ENCODE peak calls at places on chromosomes 7 and 10, in five cellular contexts. J is right cardiac atrium; F is Panc1; M is CD8-positive, alpha-beta T cell; N is aorta. Y is an unnamed sample.

GRCh38 chr7:137695942-137696341 is 150.8 kb downstream of the DGKI start:
- DNase-seq in J (no peak), F (no peak), M (no peak), N (no peak), Y (no peak)

GRCh38 chr10:35339946-35340345 is 3.6 kb downstream of the CCNY start:
- DNase-seq in J (no peak), F (no peak), M (no peak), N (no peak), Y (no peak)

GRCh38 chr7:80385512-80385911 is 126.4 kb downstream of the GNAT3 start:
- DNase-seq in J (no peak), F (no peak), M (no peak), N (no peak), Y (no peak)

GRCh38 chr7:137838706-137839315 is 8.0 kb downstream of the DGKI start:
- DNase-seq in J (no peak), F (no peak), M (no peak), N (no peak), Y (no peak)

GRCh38 chr7:152231089-152231488 is 204.7 kb downstream of the KMT2C start:
- DNase-seq in J (no peak), F (no peak), M (no peak), N (no peak), Y (no peak)

GRCh38 chr10:18021725-18022480 is 70.2 kb downstream of the SLC39A12 start:
- DNase-seq in J (no peak), F (no peak), M (no peak), N (no peak), Y (no peak)

GRCh38 chr7:2325028-2325625 is 10.9 kb upstream of the SNX8 start:
- DNase-seq in J (no peak), F (no peak), M (no peak), N (no peak), Y (no peak)

GRCh38 chr7:29878081-29878688 is 71.9 kb downstream of the WIPF3 start:
- DNase-seq in J (peak; percentile 59), F (peak; percentile 15), M (peak; percentile 32), N (no peak), Y (no peak)

GRCh38 chr7:140230517-140230861 is 53.7 kb upstream of the KDM7A start:
- DNase-seq in J (peak; percentile 80), F (no peak), M (peak; percentile 78), N (peak; percentile 80), Y (no peak)

GRCh38 chr7:75072978-75073282 is 672 bp downstream of the RCC1L start:
- DNase-seq in J (no peak), F (no peak), M (no peak), N (no peak), Y (no peak)

GRCh38 chr10:26422977-26423376 is 15.2 kb upstream of the APBB1IP start:
- DNase-seq in J (no peak), F (no peak), M (no peak), N (no peak), Y (no peak)

GRCh38 chr7:134892002-134892693 is 94.2 kb upstream of the AGBL3 start:
- DNase-seq in J (no peak), F (no peak), M (no peak), N (no peak), Y (no peak)

GRCh38 chr7:109295158-109295557 is 725.5 kb downstream of the DNAJB9 start:
- DNase-seq in J (no peak), F (no peak), M (no peak), N (no peak), Y (no peak)

GRCh38 chr7:70458195-70458695 is 673.7 kb upstream of the GALNT17 start:
- DNase-seq in J (no peak), F (no peak), M (no peak), N (no peak), Y (no peak)

GRCh38 chr10:69292449-69292848 is 14.2 kb downstream of the HK1 start:
- DNase-seq in J (no peak), F (no peak), M (no peak), N (no peak), Y (no peak)

GRCh38 chr10:127832456-127832855 is 60.3 kb downstream of the CLRN3 start:
- DNase-seq in J (no peak), F (no peak), M (no peak), N (no peak), Y (no peak)

GRCh38 chr10:84537447-84537931 is 209.1 kb downstream of the CCSER2 start:
- DNase-seq in J (peak; percentile 82), F (peak; percentile 46), M (peak; percentile 40), N (peak; percentile 82), Y (no peak)

GRCh38 chr7:258476-259190 is 31.3 kb upstream of the FOXL3 start:
- DNase-seq in J (no peak), F (no peak), M (no peak), N (peak; percentile 73), Y (no peak)

GRCh38 chr7:154975984-154976383 is 26.9 kb downstream of the PAXIP1 start:
- DNase-seq in J (no peak), F (no peak), M (no peak), N (no peak), Y (no peak)

GRCh38 chr7:154973381-154973780 is 29.5 kb downstream of the PAXIP1 start:
- DNase-seq in J (no peak), F (no peak), M (no peak), N (no peak), Y (no peak)

DNA sequence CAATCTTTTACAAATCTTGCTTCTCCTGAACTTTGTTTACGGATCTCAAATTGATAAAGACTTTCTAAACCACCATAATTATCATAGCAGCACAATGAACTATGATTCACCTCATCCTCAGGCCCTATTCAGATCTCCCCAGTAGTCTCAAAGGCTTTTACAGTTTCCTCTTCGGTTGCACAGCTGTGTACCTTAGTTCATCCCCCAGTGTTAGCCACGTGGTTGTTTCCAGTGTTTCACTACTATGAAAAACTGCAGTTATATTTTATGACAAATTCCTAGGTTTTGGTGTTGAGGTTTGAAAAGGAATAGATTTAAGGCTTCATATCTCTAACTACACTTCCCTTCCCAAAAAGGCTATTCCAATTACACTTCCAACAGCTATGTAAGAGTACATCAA is 24.9 kb downstream of the PAXIP1 start:
- DNase-seq in J (no peak), F (no peak), M (no peak), N (no peak), Y (no peak)
- H3K27ac ChIP-seq in J (no peak overlapping the region), F (no peak overlapping the region), M (no peak overlapping the region), N (no peak overlapping the region), Y (no peak overlapping the region)

GRCh38 chr10:110861476-110861875 is 10.3 kb upstream of the PDCD4 start:
- DNase-seq in J (no peak), F (no peak), M (no peak), N (no peak), Y (no peak)

GRCh38 chr10:110859206-110859946 is 12.4 kb upstream of the PDCD4 start:
- DNase-seq in J (no peak), F (no peak), M (no peak), N (no peak), Y (no peak)

GRCh38 chr10:110858297-110858934 is 13.3 kb upstream of the PDCD4 start:
- DNase-seq in J (no peak), F (no peak), M (no peak), N (no peak), Y (no peak)

GRCh38 chr10:110860576-110861241 is 11.0 kb upstream of the PDCD4 start:
- DNase-seq in J (no peak), F (no peak), M (peak; percentile 58), N (no peak), Y (no peak)

GRCh38 chr10:110859947-110860376 is 11.8 kb upstream of the PDCD4 start:
- DNase-seq in J (no peak), F (no peak), M (no peak), N (no peak), Y (no peak)
- H3K27ac ChIP-seq in J (peak overlapping the region; percentile 84), F (peak overlapping the region; percentile 56), M (peak overlapping the region; percentile 66), N (no peak overlapping the region), Y (no peak overlapping the region)

GRCh38 chr10:100359529-100360150 is 12.6 kb downstream of the SCD start:
- DNase-seq in J (peak; percentile 76), F (no peak), M (no peak), N (no peak), Y (no peak)

GRCh38 chr10:100364735-100365391 is 17.8 kb downstream of the SCD start:
- DNase-seq in J (peak; percentile 91), F (peak; percentile 92), M (no peak), N (no peak), Y (peak; percentile 75)

GRCh38 chr10:100364147-100364546 is 17.1 kb downstream of the SCD start:
- DNase-seq in J (no peak), F (no peak), M (no peak), N (no peak), Y (no peak)

GRCh38 chr10:100360234-100360633 is 13.2 kb downstream of the SCD start:
- DNase-seq in J (no peak), F (no peak), M (no peak), N (no peak), Y (no peak)

GRCh38 chr10:100362570-100363496 is 15.8 kb downstream of the SCD start:
- DNase-seq in J (no peak), F (no peak), M (no peak), N (no peak), Y (peak; percentile 74)
- H3K27ac ChIP-seq in J (peak overlapping the region; percentile 13), F (peak overlapping the region; percentile 88), M (no peak overlapping the region), N (no peak overlapping the region), Y (peak overlapping the region; percentile 55)

DNA sequence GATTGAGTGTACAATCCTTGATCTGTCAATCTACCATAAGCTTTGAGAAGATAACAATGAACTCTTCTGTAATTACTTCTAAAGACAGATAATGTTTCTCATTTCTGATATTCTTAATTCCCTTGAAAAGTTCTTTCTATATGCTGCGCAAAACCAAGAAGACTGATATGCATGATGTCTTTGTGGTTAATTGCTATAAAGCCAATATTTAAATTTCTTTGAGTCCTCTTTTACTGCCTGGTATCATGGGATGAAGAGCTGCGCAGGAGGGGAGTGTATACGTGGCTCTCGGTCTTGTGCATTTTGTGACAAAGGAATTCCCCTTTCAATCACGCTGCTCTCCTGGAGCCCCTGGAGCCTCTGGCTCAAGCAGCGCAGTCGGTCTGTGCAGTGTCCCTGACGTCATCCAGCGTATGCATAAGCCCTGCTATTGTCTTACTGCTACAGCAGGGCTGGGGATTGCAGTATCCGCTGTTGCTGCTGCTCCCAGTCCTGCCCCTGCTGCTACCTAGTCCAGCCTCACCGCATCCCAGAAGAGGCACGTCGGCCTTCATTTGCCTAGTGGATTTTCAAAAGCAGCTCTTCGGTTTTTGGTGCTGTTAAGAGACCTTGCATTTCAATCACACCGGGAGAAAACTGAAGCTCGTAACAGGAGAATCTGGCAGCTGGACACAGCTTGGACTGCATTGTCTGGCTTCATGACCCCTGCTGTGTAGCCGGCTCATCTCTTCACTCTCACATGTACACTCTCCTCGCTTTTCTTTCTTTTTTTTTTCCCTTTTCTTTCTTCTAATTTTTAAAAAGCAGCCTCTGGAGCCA is 66.7 kb downstream of the ST7 start:
- DNase-seq in J (peak; percentile 86), F (peak; percentile 51), M (no peak), N (peak; percentile 82), Y (peak; percentile 82)
- H3K27ac ChIP-seq in J (peak overlapping the region; percentile 50), F (peak overlapping the region; percentile 30), M (no peak overlapping the region), N (peak overlapping the region; percentile 89), Y (peak overlapping the region; percentile 4)

GRCh38 chr10:131578472-131578970 is 267.0 kb upstream of the TCERG1L start:
- DNase-seq in J (no peak), F (no peak), M (no peak), N (no peak), Y (no peak)
- H3K27ac ChIP-seq in J (no peak overlapping the region), F (no peak overlapping the region), M (no peak overlapping the region), N (no peak overlapping the region), Y (no peak overlapping the region)

GRCh38 chr7:42152353-42153205 is 84.4 kb downstream of the GLI3 start:
- DNase-seq in J (no peak), F (no peak), M (no peak), N (no peak), Y (no peak)
- H3K27ac ChIP-seq in J (no peak overlapping the region), F (no peak overlapping the region), M (no peak overlapping the region), N (no peak overlapping the region), Y (no peak overlapping the region)

GRCh38 chr10:114478281-114478680 is 74.0 kb upstream of the AFAP1L2 start:
- DNase-seq in J (no peak), F (no peak), M (no peak), N (no peak), Y (no peak)
- H3K27ac ChIP-seq in J (peak overlapping the region; percentile 6), F (no peak overlapping the region), M (no peak overlapping the region), N (no peak overlapping the region), Y (no peak overlapping the region)